ENCODE peak calls at places on chromosomes 5 and 9, in four cellular contexts. K is HEK293T, F is HepG2, L is K562. B is an unnamed sample.
A peak's percentile ranks its signal among the peaks of the same experiment; 100 is the strongest.

GRCh38 chr9:131299948-131300347 is 10.4 kb downstream of the PLPP7 start:
- DNase-seq in K (no peak), F (no peak), L (no peak), B (no peak)

GRCh38 chr9:97853844-97854695 is 1.0 kb downstream of the FOXE1 start:
- DNase-seq in K (peak; percentile 71), F (no peak), L (no peak), B (peak; percentile 61)

GRCh38 chr5:33238826-33239670 is 201.7 kb upstream of the TARS1 start:
- DNase-seq in K (no peak), F (no peak), L (no peak), B (no peak)

GRCh38 chr9:116027511-116027910 is 126.1 kb upstream of the PAPPA start:
- DNase-seq in K (no peak), F (no peak), L (no peak), B (no peak)

GRCh38 chr5:86320266-86320665 is 297.5 kb upstream of the COX7C start:
- DNase-seq in K (no peak), F (no peak), L (no peak), B (no peak)

GRCh38 chr9:126303488-126303887 is 23.1 kb upstream of the MVB12B start:
- DNase-seq in K (no peak), F (peak; percentile 37), L (no peak), B (no peak)

GRCh38 chr5:146644811-146645210 is 128.8 kb upstream of the GPR151 start:
- DNase-seq in K (no peak), F (no peak), L (no peak), B (no peak)

GRCh38 chr5:2997179-2997578 is 245.7 kb upstream of the IRX2 start:
- DNase-seq in K (no peak), F (no peak), L (no peak), B (no peak)

GRCh38 chr5:42555797-42556196 is 132.6 kb downstream of the GHR start:
- DNase-seq in K (no peak), F (peak; percentile 7), L (no peak), B (no peak)

GRCh38 chr5:154701181-154701580 is 54.0 kb upstream of the LARP1 start:
- DNase-seq in K (no peak), F (peak; percentile 83), L (no peak), B (no peak)

GRCh38 chr5:172350212-172351181 is 66.9 kb upstream of the UBTD2 start:
- DNase-seq in K (no peak), F (no peak), L (no peak), B (no peak)

GRCh38 chr9:20989923-20990341 is 41.5 kb downstream of the HACD4 start:
- DNase-seq in K (no peak), F (no peak), L (no peak), B (no peak)

GRCh38 chr5:29005386-29005785 is 1967.0 kb upstream of the CDH9 start:
- DNase-seq in K (peak; percentile 7), F (peak; percentile 6), L (peak; percentile 10), B (no peak)

GRCh38 chr5:23991406-23991805 is 484.0 kb downstream of the PRDM9 start:
- DNase-seq in K (no peak), F (no peak), L (no peak), B (no peak)

GRCh38 chr9:627571-627970 is 213.9 kb upstream of the DMRT1 start:
- DNase-seq in K (no peak), F (no peak), L (no peak), B (no peak)

GRCh38 chr5:8721536-8721935 is 824.3 kb downstream of the SEMA5A start:
- DNase-seq in K (no peak), F (no peak), L (no peak), B (no peak)

GRCh38 chr5:136193396-136193935 is 504 bp upstream of the SMIM32 start:
- DNase-seq in K (no peak), F (no peak), L (no peak), B (no peak)

GRCh38 chr5:141914154-141914743 is 9.4 kb upstream of the DELE1 start:
- DNase-seq in K (peak; percentile 28), F (no peak), L (peak; percentile 74), B (peak; percentile 77)

GRCh38 chr5:78809444-78809843 is 160.9 kb upstream of the LHFPL2 start:
- DNase-seq in K (no peak), F (no peak), L (no peak), B (no peak)

DNA sequence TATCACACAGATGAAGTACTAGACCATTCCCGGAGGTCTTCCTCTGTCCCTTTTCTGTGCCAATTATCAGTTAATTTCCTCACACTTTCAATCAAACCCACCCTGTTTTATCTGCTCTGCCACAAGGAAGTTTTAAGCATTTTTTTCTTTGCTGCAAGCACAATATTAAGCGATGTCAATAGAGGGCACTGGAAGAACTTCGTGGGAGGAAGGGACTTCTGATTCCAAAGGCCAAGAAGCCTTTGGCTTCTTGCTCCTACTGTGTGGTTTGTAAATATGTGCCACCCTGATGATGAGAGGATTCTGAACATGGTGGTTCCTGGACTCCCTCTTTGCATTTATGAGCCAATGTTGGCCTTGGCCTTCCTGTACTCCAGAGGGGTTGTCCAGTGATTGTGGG is 1712.5 kb upstream of the C9orf72 start:
- DNase-seq in K (no peak), F (no peak), L (no peak), B (no peak)
- TF ChIP-seq ELF4 in K (no peak), F (no peak), L (no peak), B (no peak)

GRCh38 chr9:16871358-16872151 is 1.1 kb upstream of the BNC2 start:
- DNase-seq in K (peak; percentile 21), F (no peak), L (no peak), B (peak; percentile 63)

GRCh38 chr9:16869140-16869903 is 1.1 kb downstream of the BNC2 start:
- DNase-seq in K (no peak), F (no peak), L (no peak), B (no peak)

GRCh38 chr9:16870606-16871357 is at the start of gene BNC2:
- DNase-seq in K (peak; percentile 54), F (no peak), L (no peak), B (peak; percentile 81)

GRCh38 chr9:16869961-16870605 is 387 bp downstream of the BNC2 start:
- DNase-seq in K (peak; percentile 12), F (no peak), L (no peak), B (peak; percentile 45)

DNA sequence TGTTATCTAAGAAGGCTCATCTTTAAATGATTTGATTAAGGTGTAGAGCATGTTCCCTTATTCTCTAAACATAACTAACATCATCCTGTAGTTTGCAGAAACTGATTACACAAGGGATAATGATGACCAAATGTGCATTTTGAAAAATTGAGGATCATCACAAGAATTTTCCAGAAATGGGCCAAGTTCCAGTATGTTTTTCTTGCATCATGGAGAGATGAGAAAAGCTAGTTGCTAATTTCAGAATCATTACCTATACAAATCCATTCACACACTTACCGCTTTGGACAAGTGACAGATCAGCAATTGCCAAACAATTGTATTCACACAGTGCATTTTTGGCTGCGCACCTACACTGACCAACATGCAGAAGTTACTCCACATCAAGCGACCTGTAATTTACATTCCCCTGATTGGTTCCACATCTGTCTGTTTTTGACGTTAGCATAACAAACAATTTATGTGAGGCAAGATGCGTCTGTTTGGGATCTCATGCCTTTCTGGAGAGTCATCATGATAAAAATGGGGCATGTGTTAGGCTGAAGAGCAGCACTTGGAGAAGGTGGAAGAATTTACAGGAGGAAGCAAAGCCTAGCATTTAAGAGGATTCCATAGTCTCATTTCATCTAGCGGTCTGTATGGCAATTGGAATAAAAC is 2.8 kb upstream of the BNC2 start:
- DNase-seq in K (no peak), F (no peak), L (no peak), B (no peak)
- TF ChIP-seq ELF4 in K (no peak), F (no peak), L (no peak), B (no peak)

GRCh38 chr9:128068656-128069221 is 707 bp downstream of the SLC25A25 start:
- DNase-seq in K (no peak), F (no peak), L (no peak), B (no peak)
- TF ChIP-seq ELF4 in K (no peak), F (no peak), L (no peak), B (no peak)

GRCh38 chr5:64790210-64790609 is 21.5 kb downstream of the CWC27 start:
- DNase-seq in K (no peak), F (no peak), L (no peak), B (no peak)

GRCh38 chr5:64792474-64792873 is 23.7 kb downstream of the CWC27 start:
- DNase-seq in K (no peak), F (peak; percentile 47), L (no peak), B (no peak)

GRCh38 chr5:64794053-64794770 is 25.5 kb downstream of the CWC27 start:
- DNase-seq in K (no peak), F (no peak), L (no peak), B (no peak)

GRCh38 chr5:64788156-64788555 is 19.4 kb downstream of the CWC27 start:
- DNase-seq in K (no peak), F (no peak), L (no peak), B (no peak)

GRCh38 chr5:64789457-64789856 is 20.7 kb downstream of the CWC27 start:
- DNase-seq in K (no peak), F (no peak), L (no peak), B (no peak)
- TF ChIP-seq ELF4 in K (no peak), F (no peak), L (no peak), B (no peak)

GRCh38 chr5:68884893-68885292 is 208.9 kb upstream of the SLC30A5 start:
- DNase-seq in K (peak; percentile 25), F (peak; percentile 13), L (peak; percentile 8), B (no peak)
- TF ChIP-seq ELF4 in K (no peak), F (no peak), L (no peak), B (no peak)

DNA sequence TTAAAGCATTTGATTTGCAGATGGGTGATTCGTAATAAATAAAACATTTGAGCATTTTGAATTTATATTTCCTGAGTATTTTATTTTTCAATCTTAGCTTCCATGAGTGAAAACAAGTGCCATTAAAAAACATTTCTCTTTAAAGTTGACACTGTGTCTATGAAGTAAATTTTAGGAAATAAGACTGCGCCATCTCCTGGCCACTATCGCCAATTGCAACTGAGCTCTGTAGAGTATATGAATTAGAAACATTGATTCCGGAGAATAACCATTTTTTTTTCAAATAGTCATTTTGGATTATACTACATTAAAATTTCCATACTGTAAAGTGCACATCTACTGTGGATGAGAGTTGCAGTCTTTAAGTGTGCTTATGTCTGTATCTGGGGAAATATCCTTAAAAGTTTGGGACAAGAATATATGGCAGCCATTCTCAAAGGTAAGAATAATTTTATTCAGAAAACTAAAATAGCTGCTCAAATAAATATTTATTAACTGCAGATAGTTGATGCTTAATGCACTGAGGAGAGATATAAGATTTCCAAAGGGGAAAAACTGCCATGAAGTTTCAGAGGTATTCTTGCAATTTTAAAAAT is 5.9 kb downstream of the DMRTA1 start:
- DNase-seq in K (peak; percentile 17), F (peak; percentile 17), L (no peak), B (peak; percentile 39)
- TF ChIP-seq ELF4 in K (no peak), F (no peak), L (no peak), B (no peak)

GRCh38 chr9:105890046-105890822 is 195.9 kb downstream of the TMEM38B start:
- DNase-seq in K (no peak), F (no peak), L (no peak), B (no peak)
- TF ChIP-seq ELF4 in K (no peak), F (no peak), L (no peak), B (no peak)

GRCh38 chr5:926416-927171 is 33.9 kb downstream of the TRIP13 start:
- DNase-seq in K (no peak), F (no peak), L (no peak), B (peak; percentile 56)
- TF ChIP-seq ELF4 in K (no peak), F (no peak), L (no peak), B (no peak)

B was measured in WTC11.